ENCODE peak calls at places on chromosomes 2 and 18, in ten cellular contexts. J, E, N, I, D, C, B, A, P and Z are unnamed samples.

GRCh38 chr18:58452392-58453166 is 176.3 kb downstream of the ALPK2 start:
- DNase-seq in C (no peak), D (no peak), I (no peak), N (no peak), J (no peak), A (no peak), B (no peak), P (no peak), E (no peak), Z (no peak)

GRCh38 chr2:221787561-221787960 is 215.5 kb upstream of the EPHA4 start:
- DNase-seq in E (no peak), C (no peak), P (no peak), N (no peak), J (no peak), B (no peak), I (no peak), A (no peak), D (no peak), Z (no peak)

GRCh38 chr18:34358923-34359322 is 134.2 kb upstream of the NOL4 start:
- DNase-seq in D (no peak), I (no peak), J (no peak), C (no peak), N (no peak), E (no peak), P (no peak), A (no peak), B (no peak), Z (no peak)

GRCh38 chr2:195674491-195675226 is 17.6 kb downstream of the SLC39A10 start:
- DNase-seq in P (no peak), N (no peak), D (no peak), A (no peak), I (no peak), B (no peak), J (no peak), C (no peak), E (no peak), Z (no peak)

GRCh38 chr2:43155842-43156511 is 70.4 kb downstream of the ZFP36L2 start:
- DNase-seq in I (no peak), P (no peak), B (no peak), D (no peak), E (no peak), J (no peak), N (no peak), C (no peak), A (no peak), Z (no peak)

GRCh38 chr2:172285010-172285621 is 142.3 kb upstream of the ITGA6 start:
- DNase-seq in A (no peak), B (peak; percentile 13), P (peak; percentile 57), E (no peak), I (no peak), D (no peak), C (no peak), J (no peak), N (peak; percentile 59), Z (peak; percentile 85)

GRCh38 chr2:97730245-97730644 is 16.9 kb downstream of the ZAP70 start:
- DNase-seq in E (no peak), J (no peak), B (no peak), C (no peak), N (no peak), I (no peak), D (no peak), P (no peak), A (no peak), Z (no peak)

GRCh38 chr2:240141736-240142135 is 1.3 kb upstream of the OTOS start:
- DNase-seq in A (no peak), I (no peak), P (no peak), J (no peak), E (no peak), C (no peak), N (no peak), D (no peak), B (no peak), Z (no peak)

GRCh38 chr2:118056165-118056534 is 32.1 kb upstream of the INSIG2 start:
- DNase-seq in D (no peak), B (no peak), P (no peak), I (no peak), C (no peak), N (no peak), J (no peak), A (no peak), E (no peak), Z (no peak)